ENCODE peak calls at places on chromosomes 4 and X, in five cellular contexts. D is amygdala; J is HCT116; Z is activated CD4-positive, alpha-beta T cell treated with anti-CD3 and anti-CD28 coated beads, Interleukin-2, amount 10 ng/mL, durations not matched to agents 7 days and 5 days; H is NCI-H1436. P is an unnamed sample.

GRCh38 chr4:40811886-40812857 is 62.4 kb downstream of the NSUN7 start:
- DNase-seq in D (no peak), J (no peak), Z (no peak), H (no peak), P (no peak)

GRCh38 chrX:861335-861890 is 230.8 kb downstream of the SHOX start:
- DNase-seq in D (no peak), J (no peak), Z (no peak), H (no peak), P (no peak)

GRCh38 chr4:26325191-26325590 is 4.4 kb downstream of the RBPJ start:
- DNase-seq in D (no peak), J (peak), Z (peak), H (peak), P (no peak)

GRCh38 chrX:1391370-1391706 is 575 bp downstream of the SLC25A6 start:
- DNase-seq in D (no peak), J (no peak), Z (no peak), H (no peak), P (no peak)

GRCh38 chr4:107719211-107719926 is 665 bp downstream of the PAPSS1 start:
- DNase-seq in D (peak), J (no peak), Z (no peak), H (no peak), P (no peak)

GRCh38 chrX:110032534-110033161 is 29.7 kb downstream of the TMEM164 start:
- DNase-seq in D (no peak), J (no peak), Z (no peak), H (peak), P (no peak)

GRCh38 chr4:69781458-69782418 is 21.3 kb upstream of the SULT1B1 start:
- DNase-seq in D (no peak), J (no peak), Z (no peak), H (no peak), P (no peak)

GRCh38 chrX:109643687-109644086 is 18.7 kb upstream of the KCNE5 start:
- DNase-seq in D (no peak), J (no peak), Z (no peak), H (no peak), P (no peak)

GRCh38 chr4:129230836-129231235 is 134.9 kb downstream of the C4orf33 start:
- DNase-seq in D (no peak), J (no peak), Z (no peak), H (no peak), P (no peak)

GRCh38 chr4:182074139-182074538 is 169.1 kb upstream of the TENM3 start:
- DNase-seq in D (no peak), J (no peak), Z (no peak), H (no peak), P (no peak)

GRCh38 chr4:23945521-23946017 is 55.7 kb upstream of the PPARGC1A start:
- DNase-seq in D (no peak), J (no peak), Z (no peak), H (no peak), P (no peak)

GRCh38 chr4:98663226-98664006 is 5.0 kb upstream of the TSPAN5 start:
- DNase-seq in D (no peak), J (no peak), Z (peak), H (no peak), P (no peak)

GRCh38 chr4:128285085-128286023 is 2.3 kb downstream of the PGRMC2 start:
- DNase-seq in D (no peak), J (no peak), Z (no peak), H (no peak), P (no peak)

GRCh38 chr4:118881512-118882146 is 7.0 kb upstream of the SYNPO2 start:
- DNase-seq in D (no peak), J (no peak), Z (no peak), H (no peak), P (no peak)

GRCh38 chrX:132226169-132226568 is 6.9 kb upstream of the RAP2C start:
- DNase-seq in D (no peak), J (no peak), Z (no peak), H (peak), P (no peak)

GRCh38 chr4:7429601-7430078 is 5.1 kb downstream of the PSAPL1 start:
- DNase-seq in D (no peak), J (no peak), Z (no peak), H (no peak), P (no peak)

GRCh38 chr4:120730777-120731320 is 191.7 kb downstream of the PRDM5 start:
- DNase-seq in D (no peak), J (no peak), Z (no peak), H (no peak), P (no peak)

GRCh38 chr4:182826391-182826790 is 90.8 kb downstream of the DCTD start:
- DNase-seq in D (no peak), J (no peak), Z (peak), H (no peak), P (no peak)

GRCh38 chr4:138035781-138036258 is 206.3 kb downstream of the SLC7A11 start:
- DNase-seq in D (peak), J (peak), Z (no peak), H (peak), P (peak)

GRCh38 chr4:101850698-101851097 is 60.2 kb downstream of the BANK1 start:
- DNase-seq in D (no peak), J (no peak), Z (no peak), H (no peak), P (no peak)

GRCh38 chr4:11194431-11194830 is 234.3 kb downstream of the HS3ST1 start:
- DNase-seq in D (no peak), J (no peak), Z (no peak), H (no peak), P (no peak)

GRCh38 chr4:86556791-86557415 is 37.2 kb upstream of the PTPN13 start:
- DNase-seq in D (no peak), J (no peak), Z (no peak), H (no peak), P (no peak)

GRCh38 chr4:145679520-145679919 is 426 bp upstream of the C4orf51 start:
- DNase-seq in D (no peak), J (peak), Z (no peak), H (peak), P (peak)

GRCh38 chr4:81891005-81891795 is 419.5 kb upstream of the RASGEF1B start:
- DNase-seq in D (no peak), J (no peak), Z (no peak), H (no peak), P (no peak)

GRCh38 chrX:136130931-136131843 is 16.1 kb upstream of the FHL1 start:
- DNase-seq in D (no peak), J (peak), Z (no peak), H (no peak), P (no peak)

P was measured in head of caudate nucleus.